ENCODE peak calls at places on chromosomes 13 and 19, in nine cellular contexts. O is endodermal cell, F is pancreas, R is mammary epithelial cell, S is fibroblast of lung, L is cardiac muscle cell, A is adrenal gland, Q is spleen, U is psoas muscle. B is an unnamed sample.

GRCh38 chr19:50817941-50818858 is 5.4 kb downstream of the KLK1 start:
- DNase-seq in O (peak; percentile 98), F (peak; percentile 89), R (no peak), S (no peak), L (peak; percentile 81), A (peak; percentile 78), Q (peak; percentile 88), U (peak; percentile 63), B (no peak)

GRCh38 chr13:33761744-33762143 is 56.2 kb upstream of the RFC3 start:
- DNase-seq in O (peak; percentile 46), F (no peak), R (peak; percentile 12), S (no peak), L (peak; percentile 14), A (peak; percentile 22), Q (no peak), U (no peak), B (no peak)

GRCh38 chr19:10694706-10695105 is 6.5 kb upstream of the QTRT1 start:
- DNase-seq in O (peak; percentile 61), F (no peak), R (no peak), S (no peak), L (no peak), A (no peak), Q (no peak), U (no peak), B (no peak)

GRCh38 chr19:58279042-58279924 is 528 bp downstream of the ZNF8 start:
- DNase-seq in O (peak; percentile 89), F (peak; percentile 62), R (peak; percentile 34), S (peak; percentile 66), L (peak; percentile 92), A (peak; percentile 93), Q (no peak), U (peak; percentile 77), B (peak; percentile 83)

GRCh38 chr13:105969761-105970160 is 565.7 kb downstream of the EFNB2 start:
- DNase-seq in O (no peak), F (no peak), R (peak; percentile 86), S (no peak), L (no peak), A (no peak), Q (no peak), U (no peak), B (no peak)

GRCh38 chr19:12723643-12724426 is at the start of gene TNPO2:
- DNase-seq in O (peak; percentile 93), F (peak; percentile 51), R (peak; percentile 54), S (peak; percentile 68), L (peak; percentile 83), A (peak; percentile 55), Q (peak; percentile 89), U (peak; percentile 69), B (no peak)

GRCh38 chr13:57716295-57716694 is 84.8 kb downstream of the PCDH17 start:
- DNase-seq in O (peak; percentile 72), F (no peak), R (no peak), S (no peak), L (peak; percentile 48), A (no peak), Q (no peak), U (no peak), B (no peak)

GRCh38 chr13:113635048-113635420 is 23.0 kb downstream of the ATP4B start:
- DNase-seq in O (no peak), F (no peak), R (no peak), S (no peak), L (no peak), A (no peak), Q (peak; percentile 58), U (peak; percentile 38), B (no peak)

GRCh38 chr13:113083402-113084061 is 22.1 kb upstream of the F7 start:
- DNase-seq in O (no peak), F (no peak), R (no peak), S (peak; percentile 32), L (no peak), A (no peak), Q (peak; percentile 48), U (peak; percentile 82), B (no peak)

GRCh38 chr19:45777395-45777961 is 4.8 kb downstream of the DMPK start:
- DNase-seq in O (no peak), F (no peak), R (no peak), S (no peak), L (no peak), A (no peak), Q (no peak), U (no peak), B (no peak)

GRCh38 chr19:16509141-16510061 is 13.2 kb downstream of the C19orf44 start:
- DNase-seq in O (no peak), F (no peak), R (peak; percentile 74), S (peak; percentile 75), L (no peak), A (peak; percentile 36), Q (no peak), U (no peak), B (no peak)

GRCh38 chr19:36441339-36441738 is 22.9 kb upstream of the ZFP82 start:
- DNase-seq in O (no peak), F (no peak), R (no peak), S (no peak), L (no peak), A (no peak), Q (no peak), U (no peak), B (no peak)

GRCh38 chr13:63124863-63125262 is 1709.2 kb upstream of the PCDH20 start:
- DNase-seq in O (no peak), F (no peak), R (no peak), S (peak; percentile 74), L (peak; percentile 23), A (no peak), Q (no peak), U (no peak), B (no peak)

GRCh38 chr13:20160346-20161274 is at the start of gene GJA3:
- DNase-seq in O (peak; percentile 85), F (no peak), R (peak; percentile 60), S (peak; percentile 29), L (peak; percentile 86), A (no peak), Q (peak; percentile 84), U (no peak), B (no peak)

GRCh38 chr19:10096615-10096963 is 5.9 kb downstream of the ANGPTL6 start:
- DNase-seq in O (no peak), F (no peak), R (no peak), S (no peak), L (no peak), A (peak; percentile 44), Q (no peak), U (no peak), B (peak; percentile 74)

GRCh38 chr13:85367887-85368286 is 431.3 kb downstream of the SLITRK6 start:
- DNase-seq in O (no peak), F (no peak), R (no peak), S (no peak), L (no peak), A (no peak), Q (no peak), U (no peak), B (no peak)

GRCh38 chr19:12778020-12778904 is 2.9 kb upstream of the HOOK2 start:
- DNase-seq in O (peak; percentile 84), F (peak; percentile 86), R (peak; percentile 79), S (peak; percentile 78), L (peak; percentile 73), A (peak; percentile 78), Q (peak; percentile 92), U (peak; percentile 83), B (peak; percentile 87)

GRCh38 chr19:10952809-10953208 is 8.0 kb upstream of the SMARCA4 start:
- DNase-seq in O (no peak), F (peak; percentile 55), R (peak; percentile 84), S (no peak), L (no peak), A (no peak), Q (no peak), U (no peak), B (no peak)

GRCh38 chr19:57664269-57665127 is 4.2 kb upstream of the ZSCAN4 start:
- DNase-seq in O (peak; percentile 84), F (peak; percentile 17), R (peak; percentile 39), S (peak; percentile 52), L (peak; percentile 88), A (peak; percentile 74), Q (peak; percentile 76), U (peak; percentile 64), B (no peak)

GRCh38 chr19:45919678-45920077 is 5.1 kb upstream of the NANOS2 start:
- DNase-seq in O (no peak), F (no peak), R (peak; percentile 79), S (no peak), L (no peak), A (no peak), Q (no peak), U (peak; percentile 30), B (no peak)

GRCh38 chr13:32642316-32642715 is 56.1 kb downstream of the PDS5B start:
- DNase-seq in O (no peak), F (no peak), R (no peak), S (no peak), L (no peak), A (no peak), Q (no peak), U (no peak), B (no peak)
- TF ChIP-seq CTCF in O (no peak), F (no peak), R (no peak), S (no peak), L (no peak), A (no peak), Q (no peak), U (no peak), B (no peak)

GRCh38 chr13:73090116-73090811 is 31.5 kb downstream of the KLF5 start:
- DNase-seq in O (peak; percentile 84), F (peak; percentile 39), R (peak; percentile 91), S (peak; percentile 65), L (no peak), A (peak; percentile 11), Q (no peak), U (no peak), B (no peak)
- H3K27ac ChIP-seq in O (no peak overlapping the region), F (peak overlapping the region; percentile 67), R (peak overlapping the region; percentile 42), S (peak overlapping the region; percentile 27), L (no peak overlapping the region), A (no peak overlapping the region), Q (no peak overlapping the region), U (no peak overlapping the region), B (no peak overlapping the region)

DNA sequence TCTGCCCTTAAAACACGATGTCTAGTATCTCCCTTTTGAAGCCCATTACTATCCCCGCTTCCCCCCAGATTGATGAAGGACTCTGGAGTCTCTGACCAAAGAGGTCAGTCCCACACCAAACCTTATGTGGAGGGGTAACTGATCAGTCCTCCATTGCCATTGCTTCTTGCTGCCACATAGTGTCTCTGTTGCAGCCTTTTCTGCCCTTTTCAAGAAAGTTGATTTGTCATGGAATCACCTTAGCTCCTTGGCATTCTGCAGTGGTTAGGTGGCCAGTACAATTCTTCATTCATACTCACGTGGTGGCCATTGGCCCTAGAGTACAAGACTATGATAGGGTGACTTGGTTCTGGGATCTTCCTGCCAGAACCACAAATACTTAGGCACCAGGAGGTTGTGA is 8.4 kb upstream of the HTR2A start:
- DNase-seq in O (no peak), F (no peak), R (peak; percentile 33), S (peak; percentile 41), L (no peak), A (no peak), Q (no peak), U (no peak), B (no peak)
- TF ChIP-seq CTCF in O (peak; percentile 69), F (no peak), R (peak; percentile 44), S (peak; percentile 27), L (no peak), A (no peak), Q (no peak), U (no peak), B (no peak)

DNA sequence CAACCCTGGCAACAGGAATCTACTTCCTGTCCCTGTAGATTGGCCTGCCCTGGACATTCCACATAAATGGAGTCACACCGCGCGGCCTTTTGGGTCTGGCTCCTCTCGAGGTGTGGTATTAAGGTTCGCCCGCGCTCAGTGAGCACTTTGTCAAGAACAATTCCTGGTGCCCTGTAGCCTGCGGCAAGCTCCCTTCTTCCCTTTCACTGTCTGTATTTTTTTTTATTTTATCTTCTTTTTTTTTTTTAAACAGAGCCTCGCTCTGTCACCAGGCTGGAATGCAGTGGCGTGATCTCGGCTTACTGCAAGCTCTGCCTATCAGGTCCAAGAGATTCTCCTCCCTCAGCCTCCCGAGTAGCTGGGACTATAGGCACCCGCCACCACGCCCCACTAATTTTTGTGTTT is 28.3 kb downstream of the PEX11G start:
- DNase-seq in O (no peak), F (no peak), R (no peak), S (no peak), L (no peak), A (no peak), Q (no peak), U (no peak), B (no peak)
- H3K27ac ChIP-seq in O (no peak overlapping the region), F (no peak overlapping the region), R (no peak overlapping the region), S (no peak overlapping the region), L (no peak overlapping the region), A (no peak overlapping the region), Q (no peak overlapping the region), U (no peak overlapping the region), B (peak overlapping the region; percentile 77)